ENCODE peak calls at places on chromosomes 2 and 18, in four cellular contexts. Q is body of pancreas, F is upper lobe of right lung, G is lower lobe of right lung. D is an unnamed sample.

GRCh38 chr2:29920130-29920577 is 1.2 kb downstream of the ALK start:
- DNase-seq in F (peak), G (peak), Q (peak), D (peak)

GRCh38 chr2:163655672-163656071 is 80.1 kb downstream of the FIGN start:
- DNase-seq in F (no peak), G (no peak), Q (no peak), D (no peak)

GRCh38 chr2:152942940-152943440 is 224.6 kb downstream of the ARL6IP6 start:
- DNase-seq in Q (no peak), F (no peak), G (no peak), D (no peak)

GRCh38 chr2:56167616-56168015 is 16.2 kb upstream of the CCDC85A start:
- DNase-seq in Q (no peak), F (no peak), G (no peak), D (no peak)

GRCh38 chr2:43879261-43879660 is 40.5 kb downstream of the ABCG8 start:
- DNase-seq in Q (no peak), F (no peak), G (no peak), D (no peak)

GRCh38 chr2:197799072-197799471 is 5.3 kb upstream of the PLCL1 start:
- DNase-seq in Q (no peak), G (no peak), F (no peak), D (no peak)

GRCh38 chr2:217069263-217070042 is 209.6 kb upstream of the TNP1 start:
- DNase-seq in Q (no peak), F (no peak), G (no peak), D (no peak)

GRCh38 chr2:45918816-45919655 is 267.6 kb downstream of the PRKCE start:
- DNase-seq in Q (peak), F (no peak), G (no peak), D (peak)

GRCh38 chr2:206392118-206392517 is 51.2 kb upstream of the ADAM23 start:
- DNase-seq in G (no peak), F (no peak), Q (no peak), D (no peak)

GRCh38 chr18:71398530-71398929 is 1109.7 kb downstream of the SOCS6 start:
- DNase-seq in G (no peak), F (no peak), Q (peak), D (no peak)

GRCh38 chr18:59932401-59932800 is 32.6 kb downstream of the PMAIP1 start:
- DNase-seq in G (no peak), F (no peak), Q (no peak), D (no peak)

GRCh38 chr2:64327510-64328414 is 126.2 kb upstream of the LGALSL start:
- DNase-seq in G (peak), Q (peak), F (peak), D (no peak)

GRCh38 chr2:204260162-204260877 is 285.0 kb upstream of the PARD3B start:
- DNase-seq in Q (peak), G (peak), F (no peak), D (peak)

GRCh38 chr2:234880551-234881211 is 71.1 kb upstream of the SH3BP4 start:
- DNase-seq in Q (peak), G (no peak), F (no peak), D (peak)

GRCh38 chr2:168002021-168002553 is 245.3 kb downstream of the STK39 start:
- DNase-seq in F (no peak), Q (no peak), G (no peak), D (no peak)

GRCh38 chr2:27689424-27689823 is 25.7 kb downstream of the SLC4A1AP start:
- DNase-seq in Q (no peak), F (no peak), G (no peak), D (no peak)

GRCh38 chr2:132645176-132645575 is 24.8 kb downstream of the LYPD1 start:
- DNase-seq in Q (no peak), G (no peak), F (peak), D (no peak)

GRCh38 chr18:57223160-57223870 is 76.4 kb downstream of the BOD1L2 start:
- DNase-seq in F (no peak), Q (no peak), G (no peak), D (no peak)

GRCh38 chr2:100895402-100895801 is 75.5 kb downstream of the NPAS2 start:
- DNase-seq in F (no peak), G (no peak), Q (peak), D (peak)

GRCh38 chr18:23737578-23737977 is 48.3 kb downstream of the LAMA3 start:
- DNase-seq in G (no peak), Q (no peak), F (no peak), D (no peak)

GRCh38 chr18:55150001-55150400 is 190.7 kb upstream of the CCDC68 start:
- DNase-seq in G (no peak), Q (no peak), F (no peak), D (no peak)

GRCh38 chr2:33978471-33978870 is 379.4 kb upstream of the FAM98A start:
- DNase-seq in Q (no peak), G (no peak), F (no peak), D (no peak)

GRCh38 chr2:172906401-172906811 is 169.2 kb upstream of the MAP3K20 start:
- DNase-seq in F (no peak), Q (no peak), G (no peak), D (no peak)

GRCh38 chr2:172735646-172736418 is at the start of gene RAPGEF4:
- DNase-seq in G (no peak), F (no peak), Q (no peak), D (no peak)

GRCh38 chr2:56473524-56473923 is 289.7 kb downstream of the CCDC85A start:
- DNase-seq in F (no peak), G (no peak), Q (no peak), D (no peak)

GRCh38 chr2:172931923-172932520 is 143.6 kb upstream of the MAP3K20 start:
- DNase-seq in G (peak), Q (peak), F (no peak), D (peak)

GRCh38 chr2:67886423-67886822 is 176.4 kb downstream of the C1D start:
- DNase-seq in Q (no peak), G (no peak), F (no peak), D (no peak)

GRCh38 chr2:5706717-5707455 is 14.7 kb downstream of the SOX11 start:
- DNase-seq in F (no peak), G (no peak), Q (no peak), D (no peak)

GRCh38 chr2:219557320-219557719 is 13.5 kb downstream of the TMEM198 start:
- DNase-seq in G (no peak), F (no peak), Q (no peak), D (no peak)

GRCh38 chr2:149017116-149017985 is 21.1 kb upstream of the LYPD6B start:
- DNase-seq in Q (peak), G (peak), F (no peak), D (peak)

GRCh38 chr2:159290289-159290907 is 3.9 kb upstream of the WDSUB1 start:
- DNase-seq in Q (peak), G (no peak), F (no peak), D (no peak)

GRCh38 chr2:147182260-147182659 is 662.6 kb upstream of the ACVR2A start:
- DNase-seq in F (no peak), Q (no peak), G (no peak), D (peak)

GRCh38 chr2:85273732-85274731 is 53.8 kb downstream of the TGOLN2 start:
- DNase-seq in F (no peak), Q (no peak), G (no peak), D (no peak)

GRCh38 chr2:221817052-221817451 is 244.9 kb upstream of the EPHA4 start:
- DNase-seq in F (no peak), Q (no peak), G (no peak), D (no peak)

GRCh38 chr18:63511285-63511684 is 30.9 kb upstream of the SERPINB12 start:
- DNase-seq in Q (peak), F (no peak), G (no peak), D (no peak)

GRCh38 chr18:9403795-9404564 is 69.4 kb downstream of the TWSG1 start:
- DNase-seq in G (no peak), F (no peak), Q (no peak), D (no peak)
- TF ChIP-seq CTCF in G (no peak), F (no peak), Q (no peak), D (no peak)

GRCh38 chr2:88452980-88453582 is 588 bp upstream of the FOXI3 start:
- DNase-seq in G (no peak), F (peak), Q (no peak), D (no peak)
- TF ChIP-seq CTCF in G (no peak), F (no peak), Q (no peak), D (no peak)

DNA sequence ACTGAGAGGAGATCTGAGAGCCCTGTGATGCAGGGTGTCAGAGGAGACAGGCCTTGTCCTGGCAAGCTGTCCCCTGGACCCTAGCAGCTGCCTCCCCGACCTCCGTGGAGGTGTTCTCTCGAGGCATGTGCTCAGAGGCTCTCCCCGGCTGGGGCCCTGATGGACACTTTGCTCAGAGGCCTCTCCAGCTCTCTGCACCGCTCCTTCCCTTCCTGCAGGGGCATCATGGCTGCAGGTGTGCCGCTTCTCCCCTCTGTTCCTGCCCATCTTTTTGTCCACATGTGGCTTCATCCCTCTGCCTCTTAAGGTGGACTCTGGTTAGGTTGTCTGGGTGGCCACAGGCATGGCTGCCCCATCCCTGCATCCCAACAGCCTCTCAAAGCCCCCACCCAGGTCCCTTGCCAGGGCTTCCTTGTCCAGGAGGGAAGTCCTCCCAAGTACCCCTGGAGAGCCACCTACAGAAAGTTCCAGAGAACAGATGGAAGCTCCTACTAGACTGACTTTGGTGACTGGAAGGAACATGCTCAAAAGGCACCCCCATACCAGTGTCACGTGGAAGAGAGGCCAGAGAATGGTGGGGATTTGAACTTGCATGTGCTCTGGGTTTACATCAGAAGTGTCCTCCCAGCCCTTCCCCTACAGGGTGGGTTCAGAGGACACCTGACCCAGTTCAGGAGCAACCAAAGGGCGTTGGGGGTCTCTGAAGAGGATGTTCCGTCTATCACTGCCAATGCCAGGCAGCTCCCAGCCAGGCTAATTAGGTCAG is 120.4 kb downstream of the KLHL29 start:
- DNase-seq in F (no peak), G (peak), Q (no peak), D (no peak)
- TF ChIP-seq CTCF in F (no peak), G (no peak), Q (no peak), D (no peak)

DNA sequence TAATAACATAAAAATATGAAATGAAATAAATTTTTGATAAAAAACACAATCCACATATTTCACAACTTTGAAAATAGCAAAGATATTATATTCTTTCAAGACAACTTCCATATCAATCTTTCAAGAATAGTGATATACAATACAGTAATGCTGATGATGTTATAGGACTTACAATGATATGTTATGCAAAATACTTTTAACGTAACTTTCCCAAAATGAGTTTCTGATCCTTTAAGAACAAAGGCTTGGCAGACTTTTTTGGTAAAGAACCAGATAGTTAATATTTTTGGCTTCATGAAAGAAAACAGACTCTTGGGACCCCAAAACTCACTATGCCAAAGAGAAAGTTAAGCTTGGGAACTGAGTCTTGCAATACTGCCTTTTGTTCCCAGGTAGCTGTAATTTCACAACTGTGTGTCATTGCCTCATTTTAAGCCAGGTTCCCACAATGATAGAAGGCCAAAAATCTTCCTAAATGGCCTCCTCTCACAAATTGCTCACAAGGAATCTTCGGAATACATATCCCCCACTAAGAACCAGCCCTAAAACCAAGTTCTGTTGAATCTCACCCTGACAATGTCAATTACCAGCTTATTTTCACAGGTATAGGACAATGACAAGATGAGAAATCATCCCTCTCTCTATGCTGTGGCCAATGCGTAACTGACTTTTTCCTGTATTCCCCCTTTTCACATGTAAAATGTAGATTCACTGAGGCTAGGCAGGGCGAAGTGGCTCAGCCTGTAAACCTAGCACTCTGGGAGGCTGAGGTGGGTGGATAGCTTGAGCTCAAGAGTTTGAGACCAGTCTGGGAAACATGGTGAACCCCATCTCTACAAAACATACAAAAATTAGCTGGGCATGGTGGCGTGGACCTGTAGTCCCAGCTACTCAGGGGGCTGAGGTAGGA is 54.8 kb upstream of the STRN start:
- DNase-seq in F (no peak), G (no peak), Q (no peak), D (no peak)
- TF ChIP-seq CTCF in F (no peak), G (no peak), Q (no peak), D (no peak)

GRCh38 chr2:102438124-102438523 is 15.2 kb downstream of the IL18RAP start:
- DNase-seq in G (no peak), F (no peak), Q (no peak), D (no peak)
- TF ChIP-seq CTCF in G (no peak), F (no peak), Q (no peak), D (no peak)

DNA sequence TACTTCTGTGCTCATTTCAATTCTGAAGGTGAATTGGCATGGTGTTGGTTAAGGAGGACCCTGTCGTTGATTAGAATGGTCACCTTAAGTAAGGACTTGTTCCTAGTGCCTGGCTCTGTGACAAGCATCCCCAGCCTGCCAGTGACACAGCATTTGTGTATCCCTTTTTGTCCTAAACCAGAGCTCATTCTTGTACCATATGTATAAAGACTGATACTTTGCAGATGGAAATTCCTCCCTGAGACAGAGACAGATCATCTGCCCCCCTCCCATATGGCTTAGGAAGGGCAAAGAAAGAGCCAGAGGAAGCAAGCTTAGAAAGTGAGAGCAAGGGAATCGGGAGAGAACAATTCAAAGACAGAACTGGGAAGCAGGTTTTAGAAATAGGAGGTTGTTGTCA is 13.1 kb upstream of the CHRNA1 start:
- DNase-seq in G (no peak), F (no peak), Q (no peak), D (no peak)
- TF ChIP-seq CTCF in G (no peak), F (no peak), Q (no peak), D (no peak)